ENCODE peak calls at places on chromosomes 16 and 17, in seven cellular contexts. F is endothelial cell of umbilical vein, N is K562, S is brain microvascular endothelial cell, T is suprapubic skin, X is aorta, Z is vagina. U is an unnamed sample.

GRCh38 chr16:67881557-67882220 is 3.0 kb upstream of the NRN1L start:
- DNase-seq in Z (no peak), X (no peak), N (no peak), S (no peak), T (no peak), F (no peak), U (no peak)

GRCh38 chr17:34892864-34893263 is 68.4 kb downstream of the CCT6B start:
- DNase-seq in T (no peak), F (no peak), Z (no peak), X (no peak), S (no peak), N (peak), U (peak)

GRCh38 chr17:80859004-80859941 is 132.4 kb upstream of the CHMP6 start:
- DNase-seq in N (no peak), X (peak), T (no peak), Z (no peak), S (peak), F (peak), U (peak)

GRCh38 chr16:73051216-73051615 is 3.3 kb upstream of the ZFHX3 start:
- DNase-seq in S (no peak), X (no peak), T (no peak), Z (no peak), F (no peak), N (no peak), U (no peak)

GRCh38 chr17:65479282-65479681 is 82.2 kb downstream of the AXIN2 start:
- DNase-seq in X (no peak), N (no peak), S (no peak), T (no peak), F (no peak), Z (no peak), U (no peak)

GRCh38 chr16:11976850-11977205 is 294 bp downstream of the SNX29 start:
- DNase-seq in F (no peak), T (no peak), Z (no peak), N (no peak), X (no peak), S (no peak), U (no peak)

GRCh38 chr16:84085271-84085667 is 31.5 kb downstream of the MBTPS1 start:
- DNase-seq in N (no peak), X (no peak), F (no peak), Z (no peak), S (no peak), T (no peak), U (no peak)

GRCh38 chr17:73013816-73014663 is 78.4 kb downstream of the SLC39A11 start:
- DNase-seq in Z (no peak), N (peak), S (peak), T (no peak), F (no peak), X (no peak), U (no peak)

DNA sequence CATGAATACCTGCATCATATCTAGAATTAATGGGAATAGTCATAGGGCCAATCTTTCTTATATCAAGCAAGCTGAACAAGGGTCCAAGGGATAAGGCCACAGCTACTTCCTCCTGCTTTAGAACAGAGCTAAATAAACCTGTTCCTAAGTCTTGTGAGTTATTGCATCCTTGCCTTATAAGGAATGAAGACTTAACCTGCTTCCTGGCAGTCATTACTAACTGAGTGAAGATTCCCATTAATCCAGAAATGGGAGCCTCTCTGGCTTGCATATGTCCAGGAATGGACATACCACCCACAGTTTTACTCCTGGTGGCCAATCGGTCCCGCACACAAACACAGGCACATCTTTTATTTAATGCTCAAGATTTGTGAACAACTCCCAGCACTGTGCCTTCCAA is 35.9 kb upstream of the SKAP1 start:
- DNase-seq in S (no peak), N (no peak), T (no peak), Z (no peak), X (no peak), F (no peak), U (no peak)
- H3K27ac ChIP-seq in S (no peak), N (no peak), T (no peak), Z (no peak), X (no peak), F (no peak), U (no peak)

DNA sequence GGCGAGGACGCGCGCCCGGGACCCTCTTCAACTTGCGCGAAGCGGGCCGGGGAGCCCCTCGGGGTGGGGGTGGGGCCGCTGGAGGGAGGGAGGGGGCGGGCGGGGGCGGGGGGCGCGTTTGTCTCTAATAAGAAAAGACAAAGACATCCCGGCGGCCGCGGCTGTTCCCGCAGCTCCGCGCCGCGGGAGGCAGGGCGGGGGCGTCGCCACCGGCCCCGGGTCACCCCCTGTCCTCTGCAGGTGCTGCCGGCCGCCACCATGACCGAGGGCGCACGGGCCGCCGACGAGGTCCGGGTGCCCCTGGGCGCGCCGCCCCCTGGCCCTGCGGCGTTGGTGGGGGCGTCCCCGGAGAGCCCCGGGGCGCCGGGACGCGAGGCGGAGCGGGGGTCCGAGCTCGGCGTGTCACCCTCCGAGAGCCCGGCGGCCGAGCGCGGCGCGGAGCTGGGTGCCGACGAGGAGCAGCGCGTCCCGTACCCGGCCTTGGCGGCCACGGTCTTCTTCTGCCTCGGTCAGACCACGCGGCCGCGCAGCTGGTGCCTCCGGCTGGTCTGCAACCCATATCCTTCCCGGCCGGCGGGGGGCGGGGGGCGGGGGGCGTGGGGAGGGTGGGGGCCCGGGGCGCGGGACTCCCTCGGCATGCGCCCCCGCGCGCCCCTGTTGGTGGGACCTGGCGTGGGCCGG is 714 bp downstream of the CACNA1H start:
- DNase-seq in F (no peak), N (peak), S (no peak), T (no peak), X (no peak), Z (no peak), U (no peak)
- H3K27ac ChIP-seq in F (no peak), N (no peak), S (no peak), T (no peak), X (no peak), Z (peak), U (no peak)

DNA sequence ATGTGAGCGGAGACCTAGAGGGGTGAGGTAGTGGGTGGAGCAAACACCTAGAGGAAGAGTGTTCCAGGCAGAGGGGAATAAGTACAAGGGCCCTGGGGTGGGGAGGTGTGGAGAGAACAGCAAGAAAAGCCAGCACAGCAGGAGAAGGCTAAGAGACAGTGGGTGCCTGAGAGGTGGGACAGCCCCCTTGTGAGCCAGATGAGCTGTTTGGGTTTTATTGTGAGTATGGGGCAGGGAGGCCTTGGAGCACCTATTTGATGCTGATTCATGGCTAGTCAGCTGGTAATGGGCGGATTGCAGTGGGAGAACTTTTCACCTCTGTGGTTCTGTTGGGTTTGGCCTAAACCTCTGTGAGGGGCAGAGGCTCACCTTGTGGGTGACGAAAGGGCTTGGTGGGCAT is 68.4 kb downstream of the ABCC1 start:
- DNase-seq in T (no peak), Z (no peak), N (peak), F (no peak), X (no peak), S (no peak), U (no peak)
- H3K27ac ChIP-seq in T (no peak), Z (no peak), N (peak), F (no peak), X (no peak), S (no peak), U (peak)

DNA sequence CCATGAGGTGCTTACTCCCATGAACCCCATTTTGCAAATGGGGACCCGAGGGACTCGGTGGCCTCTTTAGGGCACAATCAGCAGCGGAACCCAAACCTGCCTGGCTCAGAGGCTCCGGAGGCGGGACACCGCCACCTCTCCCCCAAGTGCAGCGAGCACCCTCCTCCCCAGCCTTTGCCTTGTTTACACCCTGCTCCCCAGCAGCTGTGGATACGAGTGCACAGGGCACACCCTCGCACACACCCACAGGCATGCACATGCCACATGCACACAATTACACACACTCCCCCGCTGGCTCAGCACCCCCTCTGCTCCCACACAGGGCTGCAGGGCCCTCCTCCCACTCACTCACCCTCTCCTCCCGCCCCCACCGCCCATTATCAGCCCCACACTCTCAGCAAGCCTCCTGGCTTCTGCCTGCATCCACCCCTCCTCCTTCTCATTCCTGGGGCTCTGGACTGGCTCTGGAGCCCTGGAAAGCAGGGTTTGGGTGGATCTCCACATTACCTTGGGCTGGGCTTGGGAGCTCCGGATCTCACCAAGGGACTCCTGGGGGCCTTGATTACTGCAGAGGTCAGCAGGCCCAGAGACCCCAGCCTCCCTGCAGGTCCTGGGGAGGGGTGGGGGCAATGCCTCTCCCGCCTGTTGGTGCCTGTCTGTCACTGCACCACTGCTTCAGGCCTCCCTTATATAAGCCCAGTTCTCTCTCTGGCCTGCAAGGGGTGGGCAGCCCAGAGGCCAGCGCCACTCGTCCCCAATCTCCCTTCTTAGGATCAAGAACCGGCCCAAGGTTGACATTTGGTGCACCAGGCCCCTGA is 6.4 kb downstream of the PDK2 start:
- DNase-seq in Z (no peak), N (peak), F (no peak), S (no peak), X (no peak), T (no peak), U (no peak)
- H3K27ac ChIP-seq in Z (peak), N (no peak), F (no peak), S (no peak), X (no peak), T (peak), U (peak)

DNA sequence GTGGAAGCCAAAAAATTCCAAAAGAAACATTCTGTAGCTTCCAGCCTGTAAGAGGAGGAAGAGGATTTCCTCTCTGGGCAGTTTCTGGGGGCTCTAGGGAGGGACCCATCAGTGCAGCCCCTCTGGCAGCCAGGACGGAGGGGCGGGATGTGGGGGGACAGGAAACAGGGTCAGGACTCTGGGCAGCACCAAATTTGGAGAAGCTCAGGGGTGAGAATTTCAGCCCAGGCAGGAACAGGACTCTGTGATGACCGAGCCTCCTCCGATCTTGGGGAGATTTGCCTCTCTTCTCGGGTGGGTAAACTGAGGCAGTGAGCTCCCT is 18.4 kb upstream of the CIBAR2 start:
- DNase-seq in T (no peak), X (no peak), S (no peak), F (no peak), Z (no peak), N (no peak), U (no peak)
- H3K27ac ChIP-seq in T (peak), X (peak), S (no peak), F (no peak), Z (peak), N (no peak), U (peak)

DNA sequence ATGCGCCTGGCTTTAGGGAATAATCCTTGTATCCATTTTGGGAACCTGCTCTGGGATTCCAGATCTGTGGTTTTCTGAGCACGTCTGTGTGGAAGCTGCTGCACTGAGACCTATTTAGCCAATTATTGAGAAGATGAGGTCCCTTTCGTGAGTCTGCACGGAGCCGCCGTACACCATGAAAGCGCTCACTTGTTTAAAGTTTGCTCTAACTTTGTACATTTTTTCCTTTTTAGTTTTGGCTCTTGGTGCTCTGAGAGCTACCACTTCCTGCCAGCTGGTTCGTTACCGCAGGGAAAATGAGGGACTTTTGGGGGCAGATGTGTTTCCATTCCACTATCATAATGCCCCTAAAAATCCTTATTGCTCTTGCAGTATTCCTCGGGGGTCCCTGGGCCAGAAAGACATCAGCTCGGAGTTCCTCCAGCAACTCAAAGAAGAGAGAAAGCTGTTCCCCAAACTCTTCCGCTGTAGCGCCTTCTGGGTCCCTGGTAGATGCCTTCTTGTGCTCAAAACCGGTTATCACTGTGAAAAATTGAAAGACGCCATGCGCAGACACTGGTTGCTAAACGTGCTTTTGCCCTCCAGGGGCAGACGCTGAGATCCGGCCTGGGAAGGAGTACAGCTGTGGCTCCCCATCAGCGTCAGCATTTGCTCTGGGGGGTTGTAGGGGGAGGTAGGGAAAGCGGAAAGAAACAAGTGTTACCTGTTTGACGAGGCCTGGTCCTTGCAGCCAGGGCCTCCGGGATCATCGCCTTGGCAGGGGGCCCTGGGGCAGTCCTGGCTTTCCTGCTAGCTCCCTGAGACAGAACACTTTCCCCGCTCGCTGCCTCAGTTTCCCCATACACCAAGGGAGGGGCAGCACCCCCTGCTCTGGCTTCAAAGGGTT is 238.1 kb downstream of the MRTFB start:
- DNase-seq in F (no peak), T (no peak), N (no peak), S (no peak), Z (no peak), X (peak), U (peak)
- H3K27ac ChIP-seq in F (no peak), T (peak), N (no peak), S (no peak), Z (peak), X (no peak), U (peak)

GRCh38 chr16:75486014-75486404 is 9.2 kb downstream of the CHST6 start:
- DNase-seq in T (no peak), X (no peak), S (no peak), Z (no peak), F (no peak), N (no peak), U (peak)

GRCh38 chr16:75485230-75486013 is 9.8 kb downstream of the CHST6 start:
- DNase-seq in N (no peak), T (no peak), S (no peak), Z (no peak), X (no peak), F (no peak), U (no peak)

GRCh38 chr16:75488322-75488721 is 6.9 kb downstream of the CHST6 start:
- DNase-seq in N (no peak), T (no peak), X (no peak), F (no peak), Z (no peak), S (no peak), U (no peak)

GRCh38 chr16:75483222-75483621 is 12.0 kb downstream of the CHST6 start:
- DNase-seq in F (no peak), X (no peak), N (no peak), S (peak), Z (no peak), T (no peak), U (peak)

DNA sequence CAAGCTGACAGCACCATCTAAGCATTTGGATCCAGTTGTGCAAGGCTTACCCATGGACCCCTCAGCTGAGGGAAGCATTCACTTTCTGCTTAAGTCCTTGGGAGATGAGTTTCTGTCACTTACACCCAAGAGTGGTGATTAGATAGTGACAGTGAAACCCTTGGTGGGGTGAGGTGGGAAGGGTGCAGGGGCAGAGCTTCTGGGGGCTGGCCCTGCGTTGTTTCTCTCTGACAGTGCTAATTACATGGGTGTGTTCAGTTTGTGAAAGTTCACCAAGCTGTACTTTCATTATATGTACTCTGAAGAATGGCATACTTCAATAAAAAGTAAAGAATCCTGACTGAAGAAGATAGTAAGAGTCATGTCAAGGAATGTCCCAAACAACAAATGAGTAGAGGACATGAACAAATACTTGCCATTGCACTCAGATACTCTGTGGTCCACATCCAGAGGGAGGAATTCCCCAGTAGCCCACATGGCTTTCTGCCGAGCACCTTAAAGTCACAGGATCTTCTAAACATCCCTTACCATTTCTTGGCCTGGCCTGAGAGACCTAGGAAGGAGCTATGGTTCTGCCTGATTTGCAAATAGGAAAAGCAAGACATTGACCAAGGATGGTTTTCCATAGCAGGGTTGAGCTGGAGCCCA is 8.5 kb downstream of the CHST6 start:
- DNase-seq in F (no peak), T (no peak), S (no peak), X (no peak), N (no peak), Z (no peak), U (no peak)
- H3K27ac ChIP-seq in F (no peak), T (no peak), S (no peak), X (no peak), N (no peak), Z (no peak), U (peak)

DNA sequence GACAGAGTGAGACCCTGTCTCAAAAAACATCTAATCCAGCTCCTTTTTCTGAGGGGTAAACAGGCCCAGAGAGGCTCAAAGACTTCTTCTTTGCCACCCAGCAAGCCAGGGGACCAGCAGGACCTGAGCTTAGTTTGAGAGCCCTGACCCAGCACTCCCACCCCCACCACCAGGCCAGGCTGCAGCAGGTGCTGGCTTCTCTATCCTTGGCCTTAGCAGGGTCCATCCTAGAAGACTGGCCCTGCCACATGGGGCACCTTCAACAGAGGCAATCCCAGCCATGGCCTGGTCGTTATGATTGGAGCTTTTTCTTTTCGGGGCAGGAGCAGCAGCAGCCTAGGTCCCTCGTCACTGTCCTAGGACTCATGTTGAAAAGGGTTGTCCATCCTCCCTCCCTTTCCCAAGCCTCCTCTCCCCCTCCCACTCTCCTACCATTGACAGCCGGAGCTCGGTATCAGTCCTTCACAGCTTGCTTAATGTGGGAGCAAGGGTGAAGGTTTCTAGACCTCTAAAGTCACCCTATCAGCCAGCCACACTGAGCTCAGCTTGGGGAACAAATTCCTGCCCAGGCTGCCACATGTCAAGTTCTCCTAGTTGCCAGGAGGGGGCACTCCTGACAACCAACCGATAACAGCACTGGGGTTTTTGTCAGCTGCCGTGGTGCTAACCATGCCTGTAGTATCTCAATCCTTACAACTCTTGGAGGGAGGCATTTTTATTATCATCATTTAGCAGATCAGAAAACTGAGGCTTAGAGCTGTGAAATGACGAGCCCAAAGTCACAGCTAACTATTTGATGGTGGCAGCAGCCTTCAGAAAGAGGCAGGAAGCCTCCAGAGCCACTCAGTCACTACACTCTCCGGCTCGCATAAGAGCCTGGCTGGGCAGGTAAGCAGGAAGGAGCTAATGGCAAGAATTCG is 11.2 kb downstream of the MRPL27 start:
- DNase-seq in T (no peak), N (peak), X (peak), Z (no peak), S (peak), F (peak), U (no peak)
- H3K27ac ChIP-seq in T (no peak), N (peak), X (no peak), Z (no peak), S (no peak), F (no peak), U (peak)

GRCh38 chr16:89993377-89993776 is 25.9 kb downstream of the DBNDD1 start:
- DNase-seq in Z (no peak), T (no peak), N (no peak), X (no peak), F (no peak), S (no peak), U (no peak)
- H3K27ac ChIP-seq in Z (no peak), T (no peak), N (peak), X (no peak), F (no peak), S (no peak), U (peak)

GRCh38 chr17:63955232-63955631 is 17.5 kb downstream of the SCN4A start:
- DNase-seq in N (no peak), X (no peak), S (no peak), Z (no peak), T (no peak), F (no peak), U (no peak)
- H3K27ac ChIP-seq in N (no peak), X (no peak), S (no peak), Z (no peak), T (no peak), F (no peak), U (no peak)